ENCODE peak calls at places on chromosomes 6 and 20, in seven cellular contexts. One of them, this sample, is unnamed.

GRCh38 chr6:169263836-169264608 is 10.4 kb upstream of the THBS2 start:
- DNase-seq in hepatocyte: peak; percentile 50
- DNase-seq in ecto neural progenitor cell: no peak
- DNase-seq in activated CD4-positive, alpha-beta T cell treated with anti-CD3 and anti-CD28 coated beads, Interleukin-2, amount 50 U/mL, for 4 hours: no peak
- DNase-seq in effector memory CD4-positive, alpha-beta T cell: no peak
- DNase-seq in tibial artery: no peak
- DNase-seq in fibroblast of mammary gland: peak; percentile 68
- DNase-seq in this sample: peak; percentile 84

GRCh38 chr6:150775804-150776203 is 89.7 kb upstream of the MTHFD1L start:
- DNase-seq in hepatocyte: no peak
- DNase-seq in ecto neural progenitor cell: no peak
- DNase-seq in activated CD4-positive, alpha-beta T cell treated with anti-CD3 and anti-CD28 coated beads, Interleukin-2, amount 50 U/mL, for 4 hours: no peak
- DNase-seq in effector memory CD4-positive, alpha-beta T cell: no peak
- DNase-seq in tibial artery: no peak
- DNase-seq in fibroblast of mammary gland: no peak
- DNase-seq in this sample: no peak

GRCh38 chr6:63637865-63638445 is 2.4 kb downstream of the PHF3 start:
- DNase-seq in hepatocyte: no peak
- DNase-seq in ecto neural progenitor cell: no peak
- DNase-seq in activated CD4-positive, alpha-beta T cell treated with anti-CD3 and anti-CD28 coated beads, Interleukin-2, amount 50 U/mL, for 4 hours: no peak
- DNase-seq in effector memory CD4-positive, alpha-beta T cell: no peak
- DNase-seq in tibial artery: no peak
- DNase-seq in fibroblast of mammary gland: no peak
- DNase-seq in this sample: no peak

GRCh38 chr6:90190752-90191393 is 105.8 kb downstream of the BACH2 start:
- DNase-seq in hepatocyte: no peak
- DNase-seq in ecto neural progenitor cell: no peak
- DNase-seq in activated CD4-positive, alpha-beta T cell treated with anti-CD3 and anti-CD28 coated beads, Interleukin-2, amount 50 U/mL, for 4 hours: no peak
- DNase-seq in effector memory CD4-positive, alpha-beta T cell: no peak
- DNase-seq in tibial artery: no peak
- DNase-seq in fibroblast of mammary gland: no peak
- DNase-seq in this sample: no peak

GRCh38 chr6:56685102-56685733 is 42.5 kb upstream of the DST start:
- DNase-seq in hepatocyte: no peak
- DNase-seq in ecto neural progenitor cell: no peak
- DNase-seq in activated CD4-positive, alpha-beta T cell treated with anti-CD3 and anti-CD28 coated beads, Interleukin-2, amount 50 U/mL, for 4 hours: no peak
- DNase-seq in effector memory CD4-positive, alpha-beta T cell: no peak
- DNase-seq in tibial artery: no peak
- DNase-seq in fibroblast of mammary gland: no peak
- DNase-seq in this sample: no peak

GRCh38 chr20:45377191-45377775 is 842 bp downstream of the TP53TG5 start:
- DNase-seq in hepatocyte: no peak
- DNase-seq in ecto neural progenitor cell: no peak
- DNase-seq in activated CD4-positive, alpha-beta T cell treated with anti-CD3 and anti-CD28 coated beads, Interleukin-2, amount 50 U/mL, for 4 hours: no peak
- DNase-seq in effector memory CD4-positive, alpha-beta T cell: no peak
- DNase-seq in tibial artery: no peak
- DNase-seq in fibroblast of mammary gland: no peak
- DNase-seq in this sample: no peak

GRCh38 chr6:36138667-36139066 is 8.4 kb downstream of the MAPK13 start:
- DNase-seq in hepatocyte: no peak
- DNase-seq in ecto neural progenitor cell: no peak
- DNase-seq in activated CD4-positive, alpha-beta T cell treated with anti-CD3 and anti-CD28 coated beads, Interleukin-2, amount 50 U/mL, for 4 hours: no peak
- DNase-seq in effector memory CD4-positive, alpha-beta T cell: no peak
- DNase-seq in tibial artery: no peak
- DNase-seq in fibroblast of mammary gland: no peak
- DNase-seq in this sample: no peak

GRCh38 chr6:133093957-133094356 is 147.2 kb upstream of the EYA4 start:
- DNase-seq in hepatocyte: no peak
- DNase-seq in ecto neural progenitor cell: no peak
- DNase-seq in activated CD4-positive, alpha-beta T cell treated with anti-CD3 and anti-CD28 coated beads, Interleukin-2, amount 50 U/mL, for 4 hours: no peak
- DNase-seq in effector memory CD4-positive, alpha-beta T cell: no peak
- DNase-seq in tibial artery: no peak
- DNase-seq in fibroblast of mammary gland: no peak
- DNase-seq in this sample: no peak

GRCh38 chr20:58112017-58112781 is 116.3 kb downstream of the ANKRD60 start:
- DNase-seq in hepatocyte: no peak
- DNase-seq in ecto neural progenitor cell: peak; percentile 31
- DNase-seq in activated CD4-positive, alpha-beta T cell treated with anti-CD3 and anti-CD28 coated beads, Interleukin-2, amount 50 U/mL, for 4 hours: no peak
- DNase-seq in effector memory CD4-positive, alpha-beta T cell: no peak
- DNase-seq in tibial artery: no peak
- DNase-seq in fibroblast of mammary gland: peak; percentile 23
- DNase-seq in this sample: peak; percentile 77

GRCh38 chr6:108731229-108731565 is 117.0 kb upstream of the ARMC2 start:
- DNase-seq in hepatocyte: no peak
- DNase-seq in ecto neural progenitor cell: no peak
- DNase-seq in activated CD4-positive, alpha-beta T cell treated with anti-CD3 and anti-CD28 coated beads, Interleukin-2, amount 50 U/mL, for 4 hours: no peak
- DNase-seq in effector memory CD4-positive, alpha-beta T cell: no peak
- DNase-seq in tibial artery: no peak
- DNase-seq in fibroblast of mammary gland: no peak
- DNase-seq in this sample: no peak

GRCh38 chr6:127547909-127548649 is 28.9 kb upstream of the C6orf58 start:
- DNase-seq in hepatocyte: no peak
- DNase-seq in ecto neural progenitor cell: no peak
- DNase-seq in activated CD4-positive, alpha-beta T cell treated with anti-CD3 and anti-CD28 coated beads, Interleukin-2, amount 50 U/mL, for 4 hours: no peak
- DNase-seq in effector memory CD4-positive, alpha-beta T cell: no peak
- DNase-seq in tibial artery: no peak
- DNase-seq in fibroblast of mammary gland: peak; percentile 26
- DNase-seq in this sample: no peak

GRCh38 chr6:117515326-117515725 is 32.9 kb downstream of the DCBLD1 start:
- DNase-seq in hepatocyte: no peak
- DNase-seq in ecto neural progenitor cell: no peak
- DNase-seq in activated CD4-positive, alpha-beta T cell treated with anti-CD3 and anti-CD28 coated beads, Interleukin-2, amount 50 U/mL, for 4 hours: no peak
- DNase-seq in effector memory CD4-positive, alpha-beta T cell: no peak
- DNase-seq in tibial artery: no peak
- DNase-seq in fibroblast of mammary gland: no peak
- DNase-seq in this sample: no peak

GRCh38 chr20:36519012-36519719 is 22.2 kb upstream of the MYL9 start:
- DNase-seq in hepatocyte: no peak
- DNase-seq in ecto neural progenitor cell: no peak
- DNase-seq in activated CD4-positive, alpha-beta T cell treated with anti-CD3 and anti-CD28 coated beads, Interleukin-2, amount 50 U/mL, for 4 hours: no peak
- DNase-seq in effector memory CD4-positive, alpha-beta T cell: no peak
- DNase-seq in tibial artery: no peak
- DNase-seq in fibroblast of mammary gland: no peak
- DNase-seq in this sample: no peak

GRCh38 chr20:8339313-8339712 is 207.2 kb downstream of the PLCB1 start:
- DNase-seq in hepatocyte: no peak
- DNase-seq in ecto neural progenitor cell: no peak
- DNase-seq in activated CD4-positive, alpha-beta T cell treated with anti-CD3 and anti-CD28 coated beads, Interleukin-2, amount 50 U/mL, for 4 hours: no peak
- DNase-seq in effector memory CD4-positive, alpha-beta T cell: no peak
- DNase-seq in tibial artery: no peak
- DNase-seq in fibroblast of mammary gland: no peak
- DNase-seq in this sample: no peak

GRCh38 chr6:151689499-151690201 is 117.8 kb upstream of the ESR1 start:
- DNase-seq in hepatocyte: no peak
- DNase-seq in ecto neural progenitor cell: no peak
- DNase-seq in activated CD4-positive, alpha-beta T cell treated with anti-CD3 and anti-CD28 coated beads, Interleukin-2, amount 50 U/mL, for 4 hours: no peak
- DNase-seq in effector memory CD4-positive, alpha-beta T cell: no peak
- DNase-seq in tibial artery: no peak
- DNase-seq in fibroblast of mammary gland: no peak
- DNase-seq in this sample: no peak

GRCh38 chr6:19691465-19692167 is 145.6 kb upstream of the ID4 start:
- DNase-seq in hepatocyte: peak; percentile 26
- DNase-seq in ecto neural progenitor cell: peak; percentile 81
- DNase-seq in activated CD4-positive, alpha-beta T cell treated with anti-CD3 and anti-CD28 coated beads, Interleukin-2, amount 50 U/mL, for 4 hours: no peak
- DNase-seq in effector memory CD4-positive, alpha-beta T cell: no peak
- DNase-seq in tibial artery: peak; percentile 24
- DNase-seq in fibroblast of mammary gland: no peak
- DNase-seq in this sample: no peak

GRCh38 chr6:154733610-154734379 is 579 bp downstream of the SCAF8 start:
- DNase-seq in hepatocyte: peak; percentile 98
- DNase-seq in ecto neural progenitor cell: peak; percentile 97
- DNase-seq in activated CD4-positive, alpha-beta T cell treated with anti-CD3 and anti-CD28 coated beads, Interleukin-2, amount 50 U/mL, for 4 hours: peak; percentile 85
- DNase-seq in effector memory CD4-positive, alpha-beta T cell: peak; percentile 86
- DNase-seq in tibial artery: peak; percentile 96
- DNase-seq in fibroblast of mammary gland: peak; percentile 96
- DNase-seq in this sample: peak; percentile 99

GRCh38 chr20:37968726-37969401 is 64.4 kb downstream of the TTI1 start:
- DNase-seq in hepatocyte: no peak
- DNase-seq in ecto neural progenitor cell: no peak
- DNase-seq in activated CD4-positive, alpha-beta T cell treated with anti-CD3 and anti-CD28 coated beads, Interleukin-2, amount 50 U/mL, for 4 hours: no peak
- DNase-seq in effector memory CD4-positive, alpha-beta T cell: no peak
- DNase-seq in tibial artery: no peak
- DNase-seq in fibroblast of mammary gland: peak; percentile 11
- DNase-seq in this sample: peak; percentile 40

GRCh38 chr6:35309611-35310264 is 12.1 kb downstream of the DEF6 start:
- DNase-seq in hepatocyte: no peak
- DNase-seq in ecto neural progenitor cell: no peak
- DNase-seq in activated CD4-positive, alpha-beta T cell treated with anti-CD3 and anti-CD28 coated beads, Interleukin-2, amount 50 U/mL, for 4 hours: no peak
- DNase-seq in effector memory CD4-positive, alpha-beta T cell: no peak
- DNase-seq in tibial artery: no peak
- DNase-seq in fibroblast of mammary gland: no peak
- DNase-seq in this sample: peak; percentile 62

GRCh38 chr20:52783769-52784168 is 188.4 kb upstream of the TSHZ2 start:
- DNase-seq in hepatocyte: no peak
- DNase-seq in ecto neural progenitor cell: no peak
- DNase-seq in activated CD4-positive, alpha-beta T cell treated with anti-CD3 and anti-CD28 coated beads, Interleukin-2, amount 50 U/mL, for 4 hours: peak; percentile 6
- DNase-seq in effector memory CD4-positive, alpha-beta T cell: no peak
- DNase-seq in tibial artery: no peak
- DNase-seq in fibroblast of mammary gland: peak; percentile 33
- DNase-seq in this sample: no peak